ENCODE peak calls at places on chromosomes 4 and X, in nine cellular contexts. Y, C, H, G, P, L, M, E and K are unnamed samples.
A peak's percentile ranks its signal among the peaks of the same experiment; 100 is the strongest.

GRCh38 chr4:54165438-54165837 is 63.7 kb upstream of the PDGFRA start:
- DNase-seq in H (peak; percentile 85), P (no peak), G (peak; percentile 98), Y (peak; percentile 75), L (no peak), M (no peak), C (no peak), E (no peak), K (no peak)

GRCh38 chr4:24559032-24559821 is 25.1 kb downstream of the DHX15 start:
- DNase-seq in E (no peak), M (no peak), P (no peak), H (no peak), Y (no peak), C (no peak), L (no peak), G (peak; percentile 40), K (no peak)

GRCh38 chr4:187618701-187619278 is 376.8 kb upstream of the ZFP42 start:
- DNase-seq in E (no peak), Y (peak; percentile 43), G (peak; percentile 61), P (no peak), M (no peak), H (peak; percentile 52), L (no peak), C (no peak), K (no peak)

GRCh38 chr4:74376888-74377483 is 12.0 kb downstream of the EREG start:
- DNase-seq in C (no peak), L (no peak), Y (peak; percentile 46), H (peak; percentile 79), M (peak; percentile 31), G (peak; percentile 58), P (no peak), E (no peak), K (no peak)

GRCh38 chr4:38114435-38114834 is 154.2 kb downstream of the PTTG2 start:
- DNase-seq in P (no peak), M (no peak), Y (no peak), G (no peak), L (peak; percentile 35), E (no peak), C (no peak), H (peak; percentile 49), K (no peak)

GRCh38 chr4:131052646-131053045 is 1956.7 kb downstream of the C4orf33 start:
- DNase-seq in E (no peak), C (no peak), H (peak; percentile 46), L (no peak), P (no peak), M (no peak), G (peak; percentile 1), Y (no peak), K (no peak)

GRCh38 chrX:147565239-147565638 is 346.5 kb upstream of the FMR1 start:
- DNase-seq in L (no peak), E (no peak), Y (no peak), G (peak; percentile 0), H (no peak), P (no peak), C (no peak), M (no peak), K (no peak)

GRCh38 chr4:178752954-178753525 is 1310.8 kb upstream of the AGA start:
- DNase-seq in Y (no peak), E (no peak), M (no peak), P (no peak), G (peak; percentile 1), C (no peak), L (no peak), H (no peak), K (no peak)

GRCh38 chr4:36399762-36400353 is 118.4 kb downstream of the DTHD1 start:
- DNase-seq in Y (no peak), G (peak; percentile 6), L (no peak), P (no peak), E (no peak), M (no peak), H (no peak), C (no peak), K (peak; percentile 76)

GRCh38 chr4:13160906-13161305 is 323.2 kb downstream of the RAB28 start:
- DNase-seq in C (no peak), G (peak; percentile 91), L (no peak), H (no peak), E (no peak), M (no peak), Y (peak; percentile 9), P (no peak), K (no peak)

GRCh38 chr4:89303989-89304388 is 3.6 kb downstream of the GPRIN3 start:
- DNase-seq in H (no peak), M (no peak), L (no peak), G (no peak), C (no peak), E (no peak), Y (no peak), P (no peak), K (no peak)

GRCh38 chrX:57251965-57252364 is 34.5 kb upstream of the FAAH2 start:
- DNase-seq in L (no peak), P (no peak), M (no peak), E (no peak), H (no peak), G (no peak), C (no peak), Y (no peak), K (no peak)

GRCh38 chrX:13750204-13750603 is 15.7 kb downstream of the OFD1 start:
- DNase-seq in H (peak; percentile 45), L (no peak), P (no peak), M (peak; percentile 36), G (peak; percentile 24), C (no peak), Y (peak; percentile 60), E (no peak), K (no peak)

GRCh38 chr4:167956676-167957075 is 135.7 kb upstream of the ANXA10 start:
- DNase-seq in P (no peak), H (no peak), E (no peak), C (no peak), M (no peak), G (peak; percentile 19), L (no peak), Y (peak; percentile 19), K (no peak)

GRCh38 chr4:94577136-94577535 is 125.4 kb downstream of the PDLIM5 start:
- DNase-seq in L (peak; percentile 64), Y (no peak), P (peak; percentile 53), H (peak; percentile 80), G (peak; percentile 88), C (no peak), M (peak; percentile 39), E (no peak), K (no peak)
- H3K4me1 ChIP-seq in L (peaks cover 2% of the 10 kb centered on the region), Y (no peaks in the 10 kb centered on the region), P (no peaks in the 10 kb centered on the region), H (no peaks in the 10 kb centered on the region), G (peaks cover 2% of the 10 kb centered on the region), C (no peaks in the 10 kb centered on the region), M (peaks cover 11% of the 10 kb centered on the region), E (no peaks in the 10 kb centered on the region), K (no peaks in the 10 kb centered on the region)

DNA sequence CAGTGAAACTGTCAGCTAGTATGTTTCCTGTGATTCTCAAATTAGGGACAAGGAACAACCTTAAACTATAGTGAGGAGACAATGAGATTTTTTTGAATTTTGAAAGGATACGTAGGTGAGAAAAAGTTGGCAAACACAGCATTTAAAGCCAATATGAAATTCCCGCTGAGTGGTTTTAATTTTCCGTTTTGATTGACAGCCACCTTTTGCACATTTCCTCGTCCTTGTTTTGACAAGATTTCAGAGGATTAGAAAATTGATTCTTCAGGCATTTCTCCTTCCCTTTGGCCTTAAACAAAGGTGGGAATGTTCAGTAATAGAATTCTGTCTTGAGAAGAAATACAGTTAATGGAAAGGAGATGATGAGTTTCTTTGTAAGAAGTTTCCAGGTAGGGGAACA is 52.2 kb downstream of the RAPGEF2 start:
- DNase-seq in G (no peak), E (no peak), H (no peak), P (no peak), C (no peak), M (no peak), Y (no peak), L (no peak), K (no peak)
- H3K4me1 ChIP-seq in G (no peaks in the 10 kb centered on the region), E (no peaks in the 10 kb centered on the region), H (peaks cover 2% of the 10 kb centered on the region), P (no peaks in the 10 kb centered on the region), C (peaks cover 49% of the 10 kb centered on the region), M (peaks cover 8% of the 10 kb centered on the region), Y (no peaks in the 10 kb centered on the region), L (peaks cover 36% of the 10 kb centered on the region), K (no peaks in the 10 kb centered on the region)

GRCh38 chrX:2427147-2427546 is 73.6 kb downstream of the DHRSX start:
- DNase-seq in L (no peak), M (no peak), H (no peak), P (no peak), E (no peak), G (no peak), C (no peak), Y (no peak), K (no peak)

GRCh38 chrX:2434270-2434669 is 66.5 kb downstream of the DHRSX start:
- DNase-seq in Y (no peak), M (no peak), L (no peak), P (no peak), H (no peak), G (no peak), C (no peak), E (no peak), K (no peak)

GRCh38 chrX:2427737-2428136 is 73.0 kb downstream of the DHRSX start:
- DNase-seq in E (no peak), P (no peak), C (no peak), M (no peak), Y (no peak), H (no peak), L (no peak), G (no peak), K (no peak)

GRCh38 chrX:2432298-2432863 is 68.4 kb downstream of the DHRSX start:
- DNase-seq in M (no peak), E (no peak), G (no peak), P (no peak), Y (no peak), L (no peak), H (no peak), C (no peak), K (no peak)

GRCh38 chrX:2430265-2430825 is 70.4 kb downstream of the DHRSX start:
- DNase-seq in L (no peak), M (no peak), G (no peak), Y (peak; percentile 67), H (no peak), E (no peak), C (peak; percentile 81), P (no peak), K (no peak)
- H3K4me1 ChIP-seq in L (no peaks in the 10 kb centered on the region), M (no peaks in the 10 kb centered on the region), G (no peaks in the 10 kb centered on the region), Y (no peaks in the 10 kb centered on the region), H (peaks cover 3% of the 10 kb centered on the region), E (no peaks in the 10 kb centered on the region), C (no peaks in the 10 kb centered on the region), P (no peaks in the 10 kb centered on the region), K (no peaks in the 10 kb centered on the region)

GRCh38 chrX:16662402-16662801 is 12.4 kb downstream of the S100G start:
- DNase-seq in M (no peak), G (no peak), Y (no peak), H (no peak), P (no peak), L (no peak), E (no peak), C (no peak), K (no peak)
- H3K4me1 ChIP-seq in M (no peaks in the 10 kb centered on the region), G (peaks cover 9% of the 10 kb centered on the region), Y (peaks cover 4% of the 10 kb centered on the region), H (peaks cover 6% of the 10 kb centered on the region), P (no peaks in the 10 kb centered on the region), L (no peaks in the 10 kb centered on the region), E (no peaks in the 10 kb centered on the region), C (no peaks in the 10 kb centered on the region), K (no peaks in the 10 kb centered on the region)